ENCODE peak calls at places on chromosomes 12 and 14, in five cellular contexts. S, T, H, Q and B are unnamed samples.

GRCh38 chr14:71371711-71372396 is 464.6 kb downstream of the PCNX1 start:
- DNase-seq in H (no peak), T (no peak), Q (no peak), S (peak; percentile 75), B (no peak)

GRCh38 chr14:71883094-71883493 is 49.1 kb upstream of the RGS6 start:
- DNase-seq in Q (no peak), S (no peak), H (no peak), T (no peak), B (no peak)

GRCh38 chr14:66087231-66087630 is 398.9 kb upstream of the CCDC196 start:
- DNase-seq in Q (no peak), S (peak; percentile 46), H (no peak), T (no peak), B (no peak)

GRCh38 chr12:6956332-6956727 is 5.2 kb downstream of the PTPN6 start:
- DNase-seq in T (no peak), H (no peak), Q (no peak), S (no peak), B (no peak)

GRCh38 chr14:20866963-20867362 is 24.2 kb upstream of the RNASE3 start:
- DNase-seq in S (peak; percentile 8), T (peak; percentile 37), Q (no peak), H (no peak), B (no peak)

GRCh38 chr12:100077367-100077766 is 65.3 kb downstream of the BLTP3B start:
- DNase-seq in Q (no peak), S (peak; percentile 11), H (no peak), T (no peak), B (no peak)

GRCh38 chr14:39175445-39176262 is 600 bp downstream of the PNN start:
- DNase-seq in T (peak; percentile 74), H (no peak), Q (peak; percentile 30), S (no peak), B (no peak)

GRCh38 chr12:100127766-100128508 is 14.7 kb downstream of the BLTP3B start:
- DNase-seq in Q (no peak), T (no peak), H (no peak), S (peak; percentile 76), B (no peak)

GRCh38 chr14:67473290-67474082 is 15.0 kb downstream of the TMEM229B start:
- DNase-seq in S (no peak), H (no peak), T (no peak), Q (no peak), B (no peak)

GRCh38 chr14:36955967-36956366 is 216.4 kb downstream of the SLC25A21 start:
- DNase-seq in S (no peak), T (no peak), Q (no peak), H (no peak), B (no peak)

GRCh38 chr14:71523630-71524320 is 408.5 kb upstream of the RGS6 start:
- DNase-seq in S (peak; percentile 42), Q (no peak), T (no peak), H (no peak), B (no peak)

GRCh38 chr12:69161835-69162234 is 77.5 kb upstream of the CPSF6 start:
- DNase-seq in H (no peak), S (no peak), T (no peak), Q (no peak), B (no peak)

GRCh38 chr12:12442548-12443071 is 85.7 kb downstream of the BORCS5 start:
- DNase-seq in Q (no peak), T (no peak), S (peak; percentile 81), H (no peak), B (no peak)

GRCh38 chr14:89773151-89773550 is 181.4 kb downstream of the EFCAB11 start:
- DNase-seq in Q (no peak), T (no peak), S (no peak), H (no peak), B (no peak)

GRCh38 chr12:10974965-10975364 is 11.7 kb downstream of the TAS2R50 start:
- DNase-seq in T (no peak), S (no peak), H (no peak), Q (no peak), B (no peak)

GRCh38 chr12:31599053-31599452 is 8.1 kb upstream of the DENND5B start:
- DNase-seq in S (no peak), T (no peak), Q (no peak), H (no peak), B (no peak)

GRCh38 chr14:56423591-56423991 is 156.0 kb upstream of the TMEM260 start:
- DNase-seq in S (peak; percentile 74), T (no peak), Q (no peak), H (no peak), B (no peak)

GRCh38 chr12:121038861-121039654 is at the start of gene OASL:
- DNase-seq in T (no peak), H (no peak), Q (no peak), S (peak; percentile 43), B (no peak)

GRCh38 chr12:110661337-110661972 is 27.5 kb downstream of the HVCN1 start:
- DNase-seq in H (peak; percentile 71), Q (no peak), T (no peak), S (no peak), B (no peak)

GRCh38 chr12:3125674-3126073 is 48.5 kb downstream of the TSPAN9 start:
- DNase-seq in T (no peak), Q (no peak), S (no peak), H (no peak), B (no peak)

GRCh38 chr12:50572275-50572674 is 67.5 kb downstream of the DIP2B start:
- DNase-seq in Q (no peak), T (no peak), H (no peak), S (peak; percentile 96), B (no peak)

DNA sequence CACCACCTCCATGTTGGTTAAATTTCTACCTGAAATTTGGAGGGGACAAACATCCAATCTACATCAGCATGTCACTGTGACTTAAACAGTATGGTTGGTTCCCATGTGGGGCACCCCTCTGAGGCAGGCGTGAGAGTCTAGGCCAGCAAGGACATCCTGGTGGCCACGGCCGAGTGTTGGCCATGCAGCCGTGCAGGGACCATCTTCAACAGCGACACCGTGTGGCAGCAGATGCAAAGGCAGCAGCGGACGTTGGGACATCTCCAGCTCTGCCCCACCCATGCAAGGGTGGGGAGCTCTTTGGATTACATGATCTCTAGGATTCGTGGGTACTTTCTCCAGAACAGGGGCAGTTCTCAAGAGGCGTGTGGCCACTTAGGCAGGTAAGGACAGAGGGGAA is 49.8 kb downstream of the NOC4L start:
- DNase-seq in S (no peak), Q (no peak), H (no peak), T (no peak), B (no peak)
- TF ChIP-seq CTCF in S (no peak), Q (no peak), H (no peak), T (peak; percentile 43), B (no peak)

GRCh38 chr14:106513302-106513701 is 986.9 kb downstream of the TMEM121 start:
- DNase-seq in H (no peak), Q (no peak), S (no peak), T (no peak), B (no peak)
- TF ChIP-seq CTCF in H (no peak), Q (no peak), S (no peak), T (no peak), B (no peak)

DNA sequence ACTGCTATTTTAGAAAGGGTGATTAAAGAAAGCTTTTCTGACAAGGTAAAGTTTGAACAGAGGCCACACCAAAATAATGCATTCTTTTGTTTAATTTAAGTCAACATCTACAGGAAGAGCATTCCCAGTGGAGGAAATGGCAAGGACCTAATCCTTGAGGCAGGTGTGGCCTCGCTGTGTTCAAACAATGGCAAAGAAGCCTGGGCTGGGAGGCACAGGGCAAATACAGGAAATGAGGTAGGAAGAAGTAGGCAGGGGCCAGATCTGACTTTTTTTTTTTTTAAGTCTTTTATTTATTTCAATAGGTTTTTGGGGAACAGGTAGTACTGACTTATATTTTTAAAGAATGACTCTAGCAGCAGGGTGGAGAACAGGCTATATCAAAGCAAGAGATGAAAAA is 53.5 kb downstream of the ARMH4 start:
- DNase-seq in T (no peak), Q (no peak), H (no peak), S (no peak), B (no peak)
- TF ChIP-seq CTCF in T (no peak), Q (no peak), H (no peak), S (no peak), B (no peak)

DNA sequence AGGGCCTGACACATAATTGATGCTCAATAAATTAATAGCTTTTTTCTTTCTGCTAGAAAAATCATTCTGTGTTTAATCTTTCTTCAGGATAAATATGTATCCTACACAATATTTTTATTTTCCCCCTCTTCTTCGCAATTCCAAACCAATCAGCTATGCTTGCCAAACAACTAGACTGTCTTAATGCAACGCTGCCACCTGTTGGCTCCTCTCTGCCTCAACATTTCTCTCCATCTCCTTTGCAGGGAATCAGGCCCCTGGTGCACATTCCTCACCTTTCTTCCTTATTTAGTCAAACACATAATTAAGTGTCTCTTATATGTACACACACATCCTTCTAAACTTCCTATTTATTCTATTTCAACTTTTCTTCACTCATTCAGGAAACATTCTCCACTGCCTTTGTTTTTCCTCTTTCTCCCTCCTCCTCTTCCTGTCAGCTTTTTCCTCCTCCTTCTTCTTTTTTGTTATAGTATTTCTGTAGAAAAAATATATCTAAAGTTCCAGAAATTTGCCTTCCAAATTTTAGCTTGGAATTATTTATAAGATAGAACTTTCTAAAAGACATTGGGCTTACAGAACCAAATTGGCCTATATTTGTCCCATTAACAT is 406.0 kb downstream of the PRKD1 start:
- DNase-seq in Q (no peak), H (no peak), S (peak; percentile 7), T (peak; percentile 56), B (no peak)
- TF ChIP-seq CTCF in Q (no peak), H (no peak), S (peak; percentile 42), T (no peak), B (peak; percentile 57)

DNA sequence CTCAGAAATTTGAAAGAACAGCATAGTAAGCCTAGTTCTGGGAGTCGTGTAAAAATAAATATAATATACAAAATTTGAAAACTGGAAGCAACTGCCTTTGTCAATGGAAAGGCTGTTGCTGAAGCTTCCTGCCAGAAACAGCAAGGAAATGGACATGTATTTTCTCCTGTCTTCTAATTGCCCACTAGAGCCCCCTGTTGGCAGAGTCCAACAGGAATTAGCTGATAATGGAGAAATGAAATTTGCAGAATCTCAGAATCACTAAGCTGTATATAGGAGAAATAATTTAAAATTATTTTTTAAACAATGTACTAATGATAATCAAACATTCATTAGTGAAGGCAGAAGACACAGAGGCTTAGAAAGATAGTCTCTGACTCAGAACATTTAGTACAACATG is 414.8 kb downstream of the SLC6A15 start:
- DNase-seq in H (no peak), T (no peak), S (peak; percentile 30), Q (no peak), B (no peak)
- TF ChIP-seq CTCF in H (no peak), T (no peak), S (peak; percentile 53), Q (no peak), B (peak; percentile 56)